ENCODE peak calls at places on chromosome 21, in five cellular contexts. One of them, this sample, is unnamed.

GRCh38 chr21:39726133-39726532 is 18.9 kb upstream of the IGSF5 start:
- DNase-seq in HFFc6: no peak
- DNase-seq in KBM-7: no peak
- DNase-seq in pons: no peak
- DNase-seq in stimulated activated CD4-positive, alpha-beta T cell treated with anti-CD3 and anti-CD28 coated beads, Interleukin-15, amount 100 ng/mL, for 1 hour: no peak
- DNase-seq in this sample: no peak

GRCh38 chr21:40315647-40316046 is 448.4 kb downstream of the PCP4 start:
- DNase-seq in HFFc6: no peak
- DNase-seq in KBM-7: no peak
- DNase-seq in pons: no peak
- DNase-seq in stimulated activated CD4-positive, alpha-beta T cell treated with anti-CD3 and anti-CD28 coated beads, Interleukin-15, amount 100 ng/mL, for 1 hour: no peak
- DNase-seq in this sample: no peak

GRCh38 chr21:23890652-23891051 is 1716.6 kb downstream of the MRPL39 start:
- DNase-seq in HFFc6: no peak
- DNase-seq in KBM-7: no peak
- DNase-seq in pons: no peak
- DNase-seq in stimulated activated CD4-positive, alpha-beta T cell treated with anti-CD3 and anti-CD28 coated beads, Interleukin-15, amount 100 ng/mL, for 1 hour: no peak
- DNase-seq in this sample: no peak

GRCh38 chr21:38301321-38302214 is 44.8 kb downstream of the KCNJ15 start:
- DNase-seq in HFFc6: no peak
- DNase-seq in KBM-7: no peak
- DNase-seq in pons: no peak
- DNase-seq in stimulated activated CD4-positive, alpha-beta T cell treated with anti-CD3 and anti-CD28 coated beads, Interleukin-15, amount 100 ng/mL, for 1 hour: no peak
- DNase-seq in this sample: no peak

GRCh38 chr21:34181418-34181817 is 108.0 kb downstream of the MRPS6 start:
- DNase-seq in HFFc6: no peak
- DNase-seq in KBM-7: no peak
- DNase-seq in pons: no peak
- DNase-seq in stimulated activated CD4-positive, alpha-beta T cell treated with anti-CD3 and anti-CD28 coated beads, Interleukin-15, amount 100 ng/mL, for 1 hour: no peak
- DNase-seq in this sample: no peak

GRCh38 chr21:35988396-35989140 is 71.8 kb downstream of the SETD4 start:
- DNase-seq in HFFc6: no peak
- DNase-seq in KBM-7: peak; percentile 48
- DNase-seq in pons: no peak
- DNase-seq in stimulated activated CD4-positive, alpha-beta T cell treated with anti-CD3 and anti-CD28 coated beads, Interleukin-15, amount 100 ng/mL, for 1 hour: no peak
- DNase-seq in this sample: no peak

GRCh38 chr21:42834730-42835191 is 44.6 kb downstream of the WDR4 start:
- DNase-seq in HFFc6: no peak
- DNase-seq in KBM-7: no peak
- DNase-seq in pons: no peak
- DNase-seq in stimulated activated CD4-positive, alpha-beta T cell treated with anti-CD3 and anti-CD28 coated beads, Interleukin-15, amount 100 ng/mL, for 1 hour: no peak
- DNase-seq in this sample: no peak

GRCh38 chr21:28229811-28230210 is 762.9 kb downstream of the LTN1 start:
- DNase-seq in HFFc6: peak; percentile 82
- DNase-seq in KBM-7: no peak
- DNase-seq in pons: no peak
- DNase-seq in stimulated activated CD4-positive, alpha-beta T cell treated with anti-CD3 and anti-CD28 coated beads, Interleukin-15, amount 100 ng/mL, for 1 hour: no peak
- DNase-seq in this sample: peak; percentile 42

GRCh38 chr21:35868005-35868868 is 192.1 kb downstream of the SETD4 start:
- DNase-seq in HFFc6: no peak
- DNase-seq in KBM-7: peak; percentile 44
- DNase-seq in pons: no peak
- DNase-seq in stimulated activated CD4-positive, alpha-beta T cell treated with anti-CD3 and anti-CD28 coated beads, Interleukin-15, amount 100 ng/mL, for 1 hour: no peak
- DNase-seq in this sample: no peak

GRCh38 chr21:38503588-38503987 is 5.3 kb upstream of the ERG start:
- DNase-seq in HFFc6: peak; percentile 76
- DNase-seq in KBM-7: no peak
- DNase-seq in pons: no peak
- DNase-seq in stimulated activated CD4-positive, alpha-beta T cell treated with anti-CD3 and anti-CD28 coated beads, Interleukin-15, amount 100 ng/mL, for 1 hour: no peak
- DNase-seq in this sample: peak; percentile 8

GRCh38 chr21:21184771-21185528 is 186.7 kb downstream of the NCAM2 start:
- DNase-seq in HFFc6: no peak
- DNase-seq in KBM-7: no peak
- DNase-seq in pons: no peak
- DNase-seq in stimulated activated CD4-positive, alpha-beta T cell treated with anti-CD3 and anti-CD28 coated beads, Interleukin-15, amount 100 ng/mL, for 1 hour: no peak
- DNase-seq in this sample: no peak

GRCh38 chr21:42562258-42562657 is 48.6 kb downstream of the SLC37A1 start:
- DNase-seq in HFFc6: no peak
- DNase-seq in KBM-7: no peak
- DNase-seq in pons: no peak
- DNase-seq in stimulated activated CD4-positive, alpha-beta T cell treated with anti-CD3 and anti-CD28 coated beads, Interleukin-15, amount 100 ng/mL, for 1 hour: no peak
- DNase-seq in this sample: no peak

GRCh38 chr21:38383411-38384245 is 114.6 kb downstream of the ERG start:
- DNase-seq in HFFc6: no peak
- DNase-seq in KBM-7: no peak
- DNase-seq in pons: no peak
- DNase-seq in stimulated activated CD4-positive, alpha-beta T cell treated with anti-CD3 and anti-CD28 coated beads, Interleukin-15, amount 100 ng/mL, for 1 hour: no peak
- DNase-seq in this sample: no peak

GRCh38 chr21:34521561-34521960 is 9.6 kb upstream of the KCNE1 start:
- DNase-seq in HFFc6: no peak
- DNase-seq in KBM-7: no peak
- DNase-seq in pons: no peak
- DNase-seq in stimulated activated CD4-positive, alpha-beta T cell treated with anti-CD3 and anti-CD28 coated beads, Interleukin-15, amount 100 ng/mL, for 1 hour: no peak
- DNase-seq in this sample: no peak

GRCh38 chr21:40153351-40153750 is 286.1 kb downstream of the PCP4 start:
- DNase-seq in HFFc6: no peak
- DNase-seq in KBM-7: no peak
- DNase-seq in pons: no peak
- DNase-seq in stimulated activated CD4-positive, alpha-beta T cell treated with anti-CD3 and anti-CD28 coated beads, Interleukin-15, amount 100 ng/mL, for 1 hour: no peak
- DNase-seq in this sample: no peak

GRCh38 chr21:20004353-20004752 is 993.9 kb upstream of the NCAM2 start:
- DNase-seq in HFFc6: no peak
- DNase-seq in KBM-7: peak; percentile 47
- DNase-seq in pons: no peak
- DNase-seq in stimulated activated CD4-positive, alpha-beta T cell treated with anti-CD3 and anti-CD28 coated beads, Interleukin-15, amount 100 ng/mL, for 1 hour: no peak
- DNase-seq in this sample: no peak

GRCh38 chr21:40841524-40842196 is 5.3 kb downstream of the DSCAM start:
- DNase-seq in HFFc6: peak; percentile 24
- DNase-seq in KBM-7: no peak
- DNase-seq in pons: peak; percentile 82
- DNase-seq in stimulated activated CD4-positive, alpha-beta T cell treated with anti-CD3 and anti-CD28 coated beads, Interleukin-15, amount 100 ng/mL, for 1 hour: no peak
- DNase-seq in this sample: no peak

GRCh38 chr21:43639470-43640178 is 19.7 kb downstream of the HSF2BP start:
- DNase-seq in HFFc6: peak; percentile 45
- DNase-seq in KBM-7: no peak
- DNase-seq in pons: no peak
- DNase-seq in stimulated activated CD4-positive, alpha-beta T cell treated with anti-CD3 and anti-CD28 coated beads, Interleukin-15, amount 100 ng/mL, for 1 hour: no peak
- DNase-seq in this sample: peak; percentile 60

GRCh38 chr21:45894107-45894810 is 87.3 kb upstream of the COL6A1 start:
- DNase-seq in HFFc6: peak; percentile 51
- DNase-seq in KBM-7: no peak
- DNase-seq in pons: no peak
- DNase-seq in stimulated activated CD4-positive, alpha-beta T cell treated with anti-CD3 and anti-CD28 coated beads, Interleukin-15, amount 100 ng/mL, for 1 hour: no peak
- DNase-seq in this sample: no peak

GRCh38 chr21:31945576-31945975 is 72.8 kb downstream of the HUNK start:
- DNase-seq in HFFc6: no peak
- DNase-seq in KBM-7: no peak
- DNase-seq in pons: no peak
- DNase-seq in stimulated activated CD4-positive, alpha-beta T cell treated with anti-CD3 and anti-CD28 coated beads, Interleukin-15, amount 100 ng/mL, for 1 hour: no peak
- DNase-seq in this sample: no peak

GRCh38 chr21:33640697-33641338 is 723 bp downstream of the CRYZL1 start:
- DNase-seq in HFFc6: no peak
- DNase-seq in KBM-7: no peak
- DNase-seq in pons: no peak
- DNase-seq in stimulated activated CD4-positive, alpha-beta T cell treated with anti-CD3 and anti-CD28 coated beads, Interleukin-15, amount 100 ng/mL, for 1 hour: no peak
- DNase-seq in this sample: peak; percentile 34

GRCh38 chr21:36704281-36704957 is 5.5 kb downstream of the SIM2 start:
- DNase-seq in HFFc6: no peak
- DNase-seq in KBM-7: no peak
- DNase-seq in pons: no peak
- DNase-seq in stimulated activated CD4-positive, alpha-beta T cell treated with anti-CD3 and anti-CD28 coated beads, Interleukin-15, amount 100 ng/mL, for 1 hour: no peak
- DNase-seq in this sample: no peak

GRCh38 chr21:42391297-42391696 is 4.6 kb downstream of the TMPRSS3 start:
- DNase-seq in HFFc6: no peak
- DNase-seq in KBM-7: no peak
- DNase-seq in pons: no peak
- DNase-seq in stimulated activated CD4-positive, alpha-beta T cell treated with anti-CD3 and anti-CD28 coated beads, Interleukin-15, amount 100 ng/mL, for 1 hour: no peak
- DNase-seq in this sample: no peak

GRCh38 chr21:33975548-33976081 is 60.0 kb upstream of the ATP5PO start:
- DNase-seq in HFFc6: peak; percentile 58
- DNase-seq in KBM-7: peak; percentile 85
- DNase-seq in pons: peak; percentile 12
- DNase-seq in stimulated activated CD4-positive, alpha-beta T cell treated with anti-CD3 and anti-CD28 coated beads, Interleukin-15, amount 100 ng/mL, for 1 hour: peak; percentile 24
- DNase-seq in this sample: peak; percentile 46